ENCODE peak calls at places on chromosomes 1 and 21, in ten cellular contexts. A is right cardiac atrium; I is CD4-positive, CD25-positive, alpha-beta regulatory T cell; X is CD8-positive, alpha-beta T cell; T is upper lobe of left lung; M is psoas muscle; Q is HepG2; P is naive thymus-derived CD4-positive, alpha-beta T cell; N is IMR-90; W is pancreas. E is an unnamed sample. For H3K27me3, the result is how much of the 10 kb centered on the place peaks cover.

GRCh38 chr1:952201-952600 is 6.9 kb downstream of the NOC2L start:
- ATAC-seq in A (no peak), I (no peak), X (no peak), T (no peak), M (no peak), Q (no peak), P (no peak), N (no peak), W (no peak), E (no peak)

GRCh38 chr1:211606914-211607751 is 28.2 kb upstream of the SLC30A1 start:
- ATAC-seq in A (peak), I (peak), X (peak), T (peak), M (peak), Q (no peak), P (peak), N (no peak), W (peak), E (peak)

GRCh38 chr1:12153181-12153785 is 13.5 kb upstream of the TNFRSF1B start:
- ATAC-seq in A (peak), I (no peak), X (no peak), T (peak), M (peak), Q (no peak), P (peak), N (peak), W (peak), E (peak)

GRCh38 chr1:54053745-54054437 is 483 bp downstream of the TCEANC2 start:
- ATAC-seq in A (peak), I (no peak), X (no peak), T (no peak), M (peak), Q (peak), P (no peak), N (peak), W (peak), E (no peak)

GRCh38 chr1:89606227-89606945 is 26.5 kb upstream of the LRRC8C start:
- ATAC-seq in A (no peak), I (no peak), X (no peak), T (no peak), M (no peak), Q (no peak), P (peak), N (no peak), W (no peak), E (no peak)

GRCh38 chr1:168875819-168876218 is 146.8 kb upstream of the DPT start:
- ATAC-seq in A (no peak), I (no peak), X (no peak), T (peak), M (no peak), Q (no peak), P (no peak), N (no peak), W (no peak), E (no peak)

GRCh38 chr1:206962269-206962668 is 8.0 kb downstream of the FCAMR start:
- ATAC-seq in A (no peak), I (peak), X (no peak), T (no peak), M (no peak), Q (no peak), P (peak), N (no peak), W (peak), E (no peak)

GRCh38 chr1:16248603-16249534 is 11.9 kb upstream of the CPLANE2 start:
- ATAC-seq in A (peak), I (no peak), X (peak), T (peak), M (peak), Q (no peak), P (no peak), N (peak), W (peak), E (peak)

GRCh38 chr1:39508857-39509305 is 17.4 kb downstream of the BMP8A start:
- ATAC-seq in A (no peak), I (no peak), X (no peak), T (no peak), M (no peak), Q (peak), P (peak), N (no peak), W (peak), E (no peak)

GRCh38 chr1:152186556-152187285 is 27.7 kb upstream of the RPTN start:
- ATAC-seq in A (no peak), I (no peak), X (no peak), T (no peak), M (no peak), Q (no peak), P (no peak), N (no peak), W (no peak), E (no peak)

GRCh38 chr1:236508593-236509027 is 15.2 kb upstream of the LGALS8 start:
- ATAC-seq in A (no peak), I (no peak), X (no peak), T (no peak), M (no peak), Q (no peak), P (no peak), N (no peak), W (no peak), E (no peak)

GRCh38 chr1:3864884-3865283 is 7.6 kb downstream of the DFFB start:
- ATAC-seq in A (no peak), I (no peak), X (no peak), T (no peak), M (no peak), Q (no peak), P (no peak), N (no peak), W (no peak), E (no peak)

GRCh38 chr1:223500560-223501425 is 107.6 kb downstream of the CCDC185 start:
- ATAC-seq in A (no peak), I (no peak), X (no peak), T (peak), M (no peak), Q (no peak), P (no peak), N (peak), W (peak), E (no peak)

GRCh38 chr21:27067226-27067625 is 100.3 kb upstream of the ADAMTS5 start:
- ATAC-seq in A (no peak), I (no peak), X (no peak), T (no peak), M (no peak), Q (no peak), P (no peak), N (no peak), W (no peak), E (no peak)

GRCh38 chr1:46067652-46068051 is 64.8 kb downstream of the PIK3R3 start:
- ATAC-seq in A (no peak), I (no peak), X (no peak), T (no peak), M (no peak), Q (no peak), P (no peak), N (no peak), W (no peak), E (no peak)

GRCh38 chr1:27915082-27915575 is 19.7 kb upstream of the SMPDL3B start:
- ATAC-seq in A (no peak), I (no peak), X (no peak), T (no peak), M (no peak), Q (no peak), P (no peak), N (no peak), W (no peak), E (no peak)

GRCh38 chr1:1308756-1309524 is 543 bp downstream of the PUSL1 start:
- ATAC-seq in A (no peak), I (no peak), X (no peak), T (no peak), M (peak), Q (no peak), P (no peak), N (no peak), W (peak), E (no peak)

GRCh38 chr1:44016875-44017400 is 14.3 kb downstream of the SLC6A9 start:
- ATAC-seq in A (no peak), I (no peak), X (no peak), T (no peak), M (no peak), Q (no peak), P (no peak), N (no peak), W (peak), E (no peak)

GRCh38 chr1:5611855-5612254 is 380.4 kb downstream of the NPHP4 start:
- ATAC-seq in A (no peak), I (no peak), X (no peak), T (no peak), M (no peak), Q (no peak), P (no peak), N (no peak), W (no peak), E (no peak)

GRCh38 chr1:93839756-93840155 is 39.2 kb downstream of the DNTTIP2 start:
- ATAC-seq in A (no peak), I (no peak), X (no peak), T (no peak), M (no peak), Q (no peak), P (no peak), N (peak), W (no peak), E (no peak)

GRCh38 chr1:65953170-65953569 is 160.5 kb downstream of the PDE4B start:
- ATAC-seq in A (no peak), I (no peak), X (no peak), T (no peak), M (no peak), Q (no peak), P (no peak), N (no peak), W (no peak), E (no peak)

GRCh38 chr1:75423136-75423535 is 187.8 kb downstream of the SLC44A5 start:
- ATAC-seq in A (no peak), I (no peak), X (no peak), T (no peak), M (no peak), Q (no peak), P (no peak), N (no peak), W (no peak), E (no peak)

GRCh38 chr1:16014509-16015482 is 3.0 kb downstream of the HSPB7 start:
- ATAC-seq in A (no peak), I (no peak), X (no peak), T (no peak), M (no peak), Q (peak), P (no peak), N (no peak), W (peak), E (no peak)

GRCh38 chr1:89589515-89589914 is 43.4 kb upstream of the LRRC8C start:
- ATAC-seq in A (no peak), I (no peak), X (no peak), T (no peak), M (no peak), Q (no peak), P (no peak), N (no peak), W (no peak), E (no peak)

GRCh38 chr21:38470762-38471161 is 27.5 kb downstream of the ERG start:
- ATAC-seq in A (no peak), I (no peak), X (no peak), T (no peak), M (no peak), Q (no peak), P (no peak), N (no peak), W (no peak), E (no peak)

GRCh38 chr1:204962742-204963632 is 80.0 kb upstream of the CNTN2 start:
- ATAC-seq in A (peak), I (peak), X (no peak), T (no peak), M (no peak), Q (no peak), P (no peak), N (no peak), W (no peak), E (no peak)

GRCh38 chr1:193210991-193211390 is 24.6 kb upstream of the B3GALT2 start:
- ATAC-seq in A (no peak), I (no peak), X (no peak), T (no peak), M (no peak), Q (no peak), P (no peak), N (no peak), W (no peak), E (no peak)

GRCh38 chr1:216640100-216640499 is 83.1 kb downstream of the ESRRG start:
- ATAC-seq in A (no peak), I (no peak), X (no peak), T (no peak), M (no peak), Q (no peak), P (no peak), N (no peak), W (no peak), E (no peak)

GRCh38 chr1:93723101-93723500 is 41.5 kb upstream of the BCAR3 start:
- ATAC-seq in A (peak), I (no peak), X (no peak), T (peak), M (peak), Q (peak), P (no peak), N (peak), W (peak), E (no peak)

GRCh38 chr1:154595621-154596020 is 12.4 kb downstream of the ADAR start:
- ATAC-seq in A (no peak), I (no peak), X (no peak), T (no peak), M (no peak), Q (no peak), P (no peak), N (peak), W (no peak), E (no peak)

GRCh38 chr1:203161175-203161574 is 14.5 kb downstream of the MYBPH start:
- ATAC-seq in A (no peak), I (no peak), X (no peak), T (no peak), M (no peak), Q (no peak), P (no peak), N (no peak), W (no peak), E (no peak)

GRCh38 chr1:203158967-203159665 is 16.5 kb downstream of the MYBPH start:
- ATAC-seq in A (no peak), I (no peak), X (no peak), T (no peak), M (no peak), Q (no peak), P (no peak), N (no peak), W (no peak), E (no peak)

GRCh38 chr1:203158423-203158822 is 17.2 kb downstream of the MYBPH start:
- ATAC-seq in A (no peak), I (no peak), X (no peak), T (no peak), M (no peak), Q (no peak), P (no peak), N (no peak), W (no peak), E (no peak)

GRCh38 chr1:203161703-203162102 is 13.9 kb downstream of the MYBPH start:
- ATAC-seq in A (no peak), I (no peak), X (no peak), T (no peak), M (no peak), Q (no peak), P (no peak), N (no peak), W (no peak), E (no peak)

DNA sequence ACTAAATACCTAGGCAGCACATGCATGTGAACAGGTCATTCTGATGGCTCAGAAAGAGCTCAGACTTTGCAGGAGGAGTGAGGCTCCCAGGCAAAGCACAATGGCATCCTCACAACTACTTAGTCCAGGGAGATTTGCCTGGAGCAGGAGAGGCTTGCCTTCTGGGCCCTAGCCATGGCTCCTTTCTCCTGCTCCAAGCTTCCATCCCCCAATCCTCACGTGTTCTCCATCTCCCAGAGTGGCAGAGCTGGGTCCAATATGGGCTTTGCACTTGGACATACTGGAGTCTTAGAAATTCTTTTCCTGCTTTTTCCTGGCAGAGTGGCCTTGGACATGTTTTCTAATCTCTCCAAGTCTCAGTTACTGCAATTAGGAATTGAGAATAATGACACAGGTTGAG is 15.8 kb downstream of the MYBPH start:
- ATAC-seq in A (no peak), I (no peak), X (no peak), T (no peak), M (no peak), Q (no peak), P (no peak), N (no peak), W (no peak), E (no peak)
- H3K27me3 ChIP-seq in A (under half), I (under half), X (under half), T (under half), M (under half), Q (under half), P (under half), N (under half), W (under half), E (under half)

GRCh38 chr1:202217516-202217915 is 23.9 kb downstream of the LGR6 start:
- ATAC-seq in A (no peak), I (no peak), X (no peak), T (no peak), M (no peak), Q (no peak), P (no peak), N (no peak), W (no peak), E (no peak)
- H3K27me3 ChIP-seq in A (under half), I (under half), X (under half), T (under half), M (under half), Q (under half), P (under half), N (half or more), W (under half), E (half or more)

GRCh38 chr1:55334140-55334539 is 119.0 kb upstream of the USP24 start:
- ATAC-seq in A (no peak), I (no peak), X (no peak), T (no peak), M (no peak), Q (no peak), P (no peak), N (no peak), W (no peak), E (no peak)
- H3K27me3 ChIP-seq in A (under half), I (under half), X (under half), T (under half), M (under half), Q (under half), P (under half), N (under half), W (under half), E (under half)

DNA sequence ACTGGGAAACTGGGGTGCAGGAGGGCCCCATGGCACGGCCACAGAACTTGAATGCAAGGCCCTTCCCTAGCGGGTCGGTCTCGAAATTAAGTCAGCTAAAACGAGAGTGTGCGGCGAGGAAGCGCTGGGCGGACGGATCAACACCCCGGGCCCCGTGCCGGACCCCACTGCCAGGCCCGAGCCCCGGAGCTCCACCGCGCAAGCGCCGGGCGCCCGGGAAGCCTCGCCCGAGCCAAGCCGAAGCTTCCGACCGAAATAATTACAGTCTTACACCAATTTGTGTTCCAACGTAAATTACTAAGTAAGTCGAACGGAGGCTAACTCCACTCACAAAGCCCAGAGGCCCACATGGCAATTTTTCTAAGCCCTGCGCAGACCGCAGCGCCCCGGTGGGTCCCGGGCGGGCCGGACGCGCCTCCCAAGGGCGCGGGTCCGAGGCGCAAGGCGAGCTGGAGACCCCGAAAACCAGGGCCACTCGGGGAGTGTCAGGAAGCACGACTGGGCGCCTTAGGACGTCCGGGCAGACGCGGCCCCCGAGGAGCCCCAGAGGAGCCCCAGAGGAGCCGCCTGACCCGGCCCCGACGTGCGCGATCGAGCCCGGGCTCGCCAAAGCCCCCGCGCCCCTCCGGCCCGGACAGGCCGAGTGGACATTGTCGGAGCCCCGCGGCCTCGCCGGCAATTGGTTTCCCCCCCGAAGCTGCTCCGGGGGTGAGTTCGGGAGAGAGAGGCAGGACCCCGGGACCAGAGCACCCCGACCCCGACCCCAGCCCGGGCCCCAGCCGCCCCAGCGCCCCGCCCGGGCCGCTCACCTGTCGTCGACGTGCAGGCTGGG is 585 bp downstream of the RIPK4 start:
- ATAC-seq in A (no peak), I (no peak), X (no peak), T (no peak), M (no peak), Q (peak), P (no peak), N (no peak), W (peak), E (no peak)
- H3K27me3 ChIP-seq in A (under half), I (under half), X (under half), T (under half), M (half or more), Q (under half), P (under half), N (half or more), W (under half), E (half or more)

GRCh38 chr21:35559881-35560280 is 500.4 kb downstream of the SETD4 start:
- ATAC-seq in A (no peak), I (no peak), X (no peak), T (no peak), M (no peak), Q (no peak), P (no peak), N (peak), W (no peak), E (no peak)
- H3K27me3 ChIP-seq in A (under half), I (under half), X (under half), T (under half), M (under half), Q (under half), P (under half), N (under half), W (under half), E (under half)

DNA sequence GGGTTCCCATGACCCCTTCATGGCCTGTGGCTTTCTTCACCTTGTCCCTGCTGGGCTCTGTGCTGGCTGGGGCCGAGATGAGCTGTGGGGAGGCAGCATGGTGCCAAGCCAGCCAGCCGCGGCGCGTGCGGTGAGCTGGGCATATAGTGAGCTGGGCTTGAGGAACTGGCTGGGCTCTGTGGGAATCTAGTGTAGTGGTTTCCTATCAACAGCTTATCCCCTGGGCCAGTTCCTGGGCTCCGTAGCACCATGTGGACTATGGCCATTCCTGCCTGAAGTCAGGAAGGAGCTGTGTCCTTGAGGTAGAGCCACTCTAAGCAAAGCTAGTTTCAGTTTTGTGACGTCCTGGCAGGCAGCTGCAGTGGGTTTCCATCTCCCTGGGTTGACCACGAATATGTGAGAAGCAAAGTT is 1.8 kb downstream of the NCMAP start:
- ATAC-seq in A (no peak), I (no peak), X (no peak), T (no peak), M (no peak), Q (peak), P (no peak), N (no peak), W (peak), E (no peak)
- H3K27me3 ChIP-seq in A (under half), I (under half), X (under half), T (under half), M (under half), Q (under half), P (under half), N (under half), W (under half), E (half or more)